ENCODE peak calls at places on chromosomes 16 and 17, in nine cellular contexts. R, N, A, K, T, X, D, C and Y are unnamed samples.

GRCh38 chr16:80231888-80232287 is 308.9 kb upstream of the DYNLRB2 start:
- DNase-seq in T (peak; percentile 1), N (no peak), D (peak; percentile 94), C (no peak), A (peak; percentile 39), K (peak; percentile 49), X (peak; percentile 64), R (peak; percentile 63), Y (peak; percentile 83)

GRCh38 chr16:49024896-49025295 is 256.7 kb downstream of the CBLN1 start:
- DNase-seq in N (no peak), T (no peak), K (no peak), C (no peak), R (no peak), X (no peak), D (no peak), A (no peak), Y (no peak)

GRCh38 chr17:59304811-59305210 is 26.6 kb upstream of the YPEL2 start:
- DNase-seq in T (no peak), A (no peak), D (no peak), X (no peak), C (no peak), R (no peak), K (no peak), N (no peak), Y (no peak)

GRCh38 chr16:68731569-68732067 is 5.5 kb upstream of the CDH1 start:
- DNase-seq in C (no peak), D (no peak), A (no peak), K (no peak), R (no peak), T (no peak), N (no peak), X (no peak), Y (no peak)

GRCh38 chr16:53950677-53951076 is 246.7 kb downstream of the FTO start:
- DNase-seq in T (no peak), K (no peak), N (no peak), C (no peak), X (no peak), D (no peak), R (no peak), A (no peak), Y (no peak)

GRCh38 chr17:79929257-79930076 is 90.2 kb upstream of the CBX4 start:
- DNase-seq in D (no peak), A (no peak), N (no peak), T (no peak), R (no peak), K (no peak), X (no peak), C (no peak), Y (no peak)

GRCh38 chr16:77945126-77945525 is 77.2 kb upstream of the CLEC3A start:
- DNase-seq in X (no peak), K (no peak), D (peak; percentile 63), C (no peak), R (peak; percentile 23), T (no peak), N (no peak), A (no peak), Y (no peak)

GRCh38 chr16:62253926-62254325 is 217.7 kb upstream of the CDH8 start:
- DNase-seq in N (peak; percentile 15), X (peak; percentile 76), R (no peak), C (no peak), T (no peak), K (no peak), D (no peak), A (no peak), Y (no peak)

GRCh38 chr17:6361733-6362132 is 73.2 kb downstream of the AIPL1 start:
- DNase-seq in X (no peak), T (no peak), D (no peak), K (no peak), N (no peak), C (no peak), R (no peak), A (no peak), Y (peak; percentile 2)

GRCh38 chr16:5064915-5065314 is 841 bp downstream of the C16orf89 start:
- DNase-seq in R (no peak), A (no peak), T (no peak), K (no peak), N (no peak), D (peak; percentile 24), C (no peak), X (no peak), Y (no peak)

GRCh38 chr17:5584383-5584951 is at the start of gene NLRP1:
- DNase-seq in A (peak; percentile 84), D (peak; percentile 92), C (peak; percentile 89), T (peak; percentile 97), X (peak; percentile 98), N (peak; percentile 46), R (peak; percentile 80), K (peak; percentile 56), Y (peak; percentile 96)

GRCh38 chr17:38444151-38444550 is 15.9 kb downstream of the ARHGAP23 start:
- DNase-seq in A (no peak), N (peak; percentile 69), X (peak; percentile 55), K (no peak), C (peak; percentile 72), R (no peak), D (peak; percentile 63), T (peak; percentile 73), Y (peak; percentile 75)

GRCh38 chr17:77235370-77236080 is 94.8 kb downstream of the SEC14L1 start:
- DNase-seq in D (peak; percentile 88), T (peak; percentile 94), C (peak; percentile 45), N (no peak), R (peak; percentile 75), K (peak; percentile 59), X (no peak), A (peak; percentile 34), Y (peak; percentile 76)

GRCh38 chr16:89563639-89564392 is 3.3 kb downstream of the RPL13 start:
- DNase-seq in A (no peak), C (no peak), X (no peak), K (no peak), N (no peak), R (no peak), D (no peak), T (no peak), Y (no peak)

GRCh38 chr17:68296217-68297140 is 5.2 kb downstream of the ARSG start:
- DNase-seq in T (no peak), K (no peak), A (no peak), R (no peak), C (no peak), X (no peak), N (peak; percentile 95), D (no peak), Y (no peak)

GRCh38 chr17:50129303-50129945 is 536 bp downstream of the SAMD14 start:
- DNase-seq in N (no peak), C (no peak), X (no peak), D (peak; percentile 57), A (no peak), K (no peak), R (no peak), T (peak; percentile 55), Y (peak; percentile 48)

GRCh38 chr16:56610017-56610608 is 1.7 kb downstream of the MT2A start:
- DNase-seq in N (peak; percentile 49), C (no peak), K (peak; percentile 84), D (peak; percentile 97), R (peak; percentile 85), A (peak; percentile 55), X (no peak), T (peak; percentile 85), Y (peak; percentile 98)

GRCh38 chr17:50210249-50211225 is 9.1 kb upstream of the COL1A1 start:
- DNase-seq in K (peak; percentile 87), T (peak; percentile 99), N (no peak), X (no peak), A (no peak), R (peak; percentile 91), D (peak; percentile 99), C (peak; percentile 57), Y (peak; percentile 99)

GRCh38 chr16:84730406-84731106 is 30.8 kb downstream of the USP10 start:
- DNase-seq in C (peak; percentile 45), A (no peak), T (peak; percentile 93), N (peak; percentile 85), K (peak; percentile 85), X (peak; percentile 60), D (peak; percentile 97), R (peak; percentile 76), Y (peak; percentile 93)
- H3K4me3 ChIP-seq in C (peak overlapping the region; percentile 26), A (peak overlapping the region; percentile 49), T (no peak overlapping the region), N (no peak overlapping the region), K (no peak overlapping the region), X (peak overlapping the region; percentile 38), D (no peak overlapping the region), R (no peak overlapping the region), Y (peak overlapping the region; percentile 29)

GRCh38 chr17:72077326-72077960 is 43.4 kb upstream of the SOX9 start:
- DNase-seq in N (no peak), D (peak; percentile 10), K (no peak), X (peak; percentile 40), R (no peak), A (no peak), T (no peak), C (no peak), Y (no peak)
- TF ChIP-seq CTCF in N (no peak), D (no peak), K (no peak), X (peak; percentile 20), R (no peak), A (no peak), T (peak; percentile 3), C (no peak), Y (no peak)

DNA sequence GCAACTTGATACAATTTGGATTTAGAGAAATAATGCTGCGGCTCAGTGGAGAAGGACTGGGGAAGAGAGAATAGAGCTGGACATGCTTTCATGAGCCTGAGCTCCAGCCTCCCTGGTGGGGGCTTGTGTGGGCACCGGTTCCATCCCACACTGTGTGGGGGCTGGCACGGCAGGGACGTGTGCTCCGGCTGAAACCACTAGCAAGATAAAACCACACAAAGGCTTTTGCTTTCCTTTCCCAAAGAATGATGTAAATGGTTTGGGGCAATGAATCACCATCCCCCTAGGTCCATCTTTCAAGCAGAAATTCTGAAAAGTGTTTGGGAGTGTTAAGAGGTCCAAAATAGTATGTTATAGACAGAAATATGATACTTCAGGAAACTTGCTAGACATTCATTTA is 77.0 kb downstream of the CDH11 start:
- DNase-seq in N (no peak), K (peak; percentile 62), X (no peak), T (peak; percentile 83), A (no peak), C (no peak), D (peak; percentile 92), R (peak; percentile 46), Y (peak; percentile 76)
- H3K4me3 ChIP-seq in N (no peak overlapping the region), K (no peak overlapping the region), X (no peak overlapping the region), T (no peak overlapping the region), A (no peak overlapping the region), C (no peak overlapping the region), D (no peak overlapping the region), R (no peak overlapping the region), Y (no peak overlapping the region)

GRCh38 chr17:7479139-7479388 is 367 bp downstream of the ZBTB4 start:
- DNase-seq in X (no peak), R (no peak), K (no peak), A (no peak), N (no peak), C (no peak), D (no peak), T (no peak), Y (no peak)

GRCh38 chr17:7477392-7478275 is 1.8 kb downstream of the ZBTB4 start:
- DNase-seq in D (peak; percentile 95), K (peak; percentile 87), T (peak; percentile 70), A (no peak), X (no peak), R (peak; percentile 86), C (no peak), N (no peak), Y (peak; percentile 77)

GRCh38 chr17:7478276-7479138 is 924 bp downstream of the ZBTB4 start:
- DNase-seq in D (peak; percentile 18), K (no peak), X (no peak), N (peak; percentile 42), R (no peak), T (peak; percentile 43), C (peak; percentile 61), A (no peak), Y (peak; percentile 53)

GRCh38 chr17:7476951-7477350 is 2.5 kb downstream of the ZBTB4 start:
- DNase-seq in T (no peak), D (no peak), N (no peak), R (no peak), A (no peak), X (no peak), K (no peak), C (no peak), Y (no peak)

GRCh38 chr17:7479389-7480192 is at the start of gene ZBTB4:
- DNase-seq in A (no peak), T (peak; percentile 49), X (no peak), D (peak; percentile 21), R (no peak), C (peak; percentile 70), N (peak; percentile 62), K (no peak), Y (peak; percentile 55)
- TF ChIP-seq CTCF in A (no peak), T (no peak), X (no peak), D (no peak), R (no peak), C (no peak), N (no peak), K (no peak), Y (no peak)